ENCODE peak calls at places on chromosomes 16 and 17, in four cellular contexts. O, S, D and P are unnamed samples.

GRCh38 chr17:83161298-83162034 is 82.1 kb downstream of the METRNL start:
- DNase-seq in O (no peak), S (no peak), D (peak), P (no peak)

GRCh38 chr16:11309895-11310633 is 28.9 kb upstream of the PRM1 start:
- DNase-seq in O (no peak), S (no peak), D (peak), P (no peak)

GRCh38 chr17:41935641-41936040 is 5.2 kb downstream of the ODAD4 start:
- DNase-seq in O (no peak), S (no peak), D (no peak), P (no peak)

GRCh38 chr16:10314811-10315210 is 71.0 kb upstream of the ATF7IP2 start:
- DNase-seq in O (no peak), S (no peak), D (peak), P (no peak)

GRCh38 chr16:9943121-9943520 is 239.1 kb downstream of the GRIN2A start:
- DNase-seq in O (no peak), S (no peak), D (no peak), P (no peak)

GRCh38 chr16:27387724-27388123 is 14.2 kb upstream of the IL21R start:
- DNase-seq in O (no peak), S (no peak), D (no peak), P (no peak)

GRCh38 chr17:16415031-16415924 is at the start of gene TRPV2:
- DNase-seq in O (peak), S (peak), D (peak), P (peak)

GRCh38 chr17:78862073-78863023 is 21.7 kb upstream of the USP36 start:
- DNase-seq in O (no peak), S (peak), D (peak), P (no peak)

GRCh38 chr17:151004-151403 is 13.6 kb downstream of the SCGB1C2 start:
- DNase-seq in O (no peak), S (no peak), D (peak), P (no peak)

GRCh38 chr16:28534542-28535373 is 4.0 kb downstream of the NUPR1 start:
- DNase-seq in O (no peak), S (no peak), D (no peak), P (no peak)

GRCh38 chr16:8665529-8665928 is 8.9 kb upstream of the ABAT start:
- DNase-seq in O (peak), S (no peak), D (no peak), P (no peak)

GRCh38 chr17:81479175-81479574 is 33.4 kb downstream of the ACTG1 start:
- DNase-seq in O (no peak), S (no peak), D (no peak), P (no peak)

GRCh38 chr17:79304907-79305306 is 230.3 kb downstream of the ENGASE start:
- DNase-seq in O (peak), S (peak), D (no peak), P (peak)

GRCh38 chr17:42530952-42531454 is 5.0 kb upstream of the NAGLU start:
- DNase-seq in O (no peak), S (no peak), D (peak), P (no peak)

GRCh38 chr16:15518412-15519351 is 84.3 kb downstream of the BMERB1 start:
- DNase-seq in O (no peak), S (no peak), D (no peak), P (no peak)

GRCh38 chr17:32142857-32143524 is 689 bp downstream of the RHOT1 start:
- DNase-seq in O (peak), S (peak), D (peak), P (peak)

GRCh38 chr17:42702446-42702845 is 20.1 kb downstream of the CNTNAP1 start:
- DNase-seq in O (no peak), S (no peak), D (no peak), P (no peak)

GRCh38 chr16:58488531-58488930 is 11.4 kb upstream of the NDRG4 start:
- DNase-seq in O (no peak), S (peak), D (no peak), P (no peak)

GRCh38 chr16:87789437-87790277 is 23.9 kb upstream of the KLHDC4 start:
- DNase-seq in O (no peak), S (no peak), D (peak), P (no peak)

GRCh38 chr17:28760987-28761562 is 17.3 kb downstream of the TRAF4 start:
- DNase-seq in O (peak), S (no peak), D (no peak), P (no peak)
- TF ChIP-seq ELF4 in O (no peak), S (no peak), D (no peak), P (no peak)

GRCh38 chr17:20922128-20922670 is 120.6 kb downstream of the USP22 start:
- DNase-seq in O (no peak), S (no peak), D (no peak), P (no peak)
- TF ChIP-seq ELF4 in O (no peak), S (no peak), D (no peak), P (no peak)

GRCh38 chr17:28928061-28928460 is 23.3 kb downstream of the PHF12 start:
- DNase-seq in O (no peak), S (no peak), D (no peak), P (no peak)
- TF ChIP-seq ELF4 in O (no peak), S (no peak), D (no peak), P (no peak)

DNA sequence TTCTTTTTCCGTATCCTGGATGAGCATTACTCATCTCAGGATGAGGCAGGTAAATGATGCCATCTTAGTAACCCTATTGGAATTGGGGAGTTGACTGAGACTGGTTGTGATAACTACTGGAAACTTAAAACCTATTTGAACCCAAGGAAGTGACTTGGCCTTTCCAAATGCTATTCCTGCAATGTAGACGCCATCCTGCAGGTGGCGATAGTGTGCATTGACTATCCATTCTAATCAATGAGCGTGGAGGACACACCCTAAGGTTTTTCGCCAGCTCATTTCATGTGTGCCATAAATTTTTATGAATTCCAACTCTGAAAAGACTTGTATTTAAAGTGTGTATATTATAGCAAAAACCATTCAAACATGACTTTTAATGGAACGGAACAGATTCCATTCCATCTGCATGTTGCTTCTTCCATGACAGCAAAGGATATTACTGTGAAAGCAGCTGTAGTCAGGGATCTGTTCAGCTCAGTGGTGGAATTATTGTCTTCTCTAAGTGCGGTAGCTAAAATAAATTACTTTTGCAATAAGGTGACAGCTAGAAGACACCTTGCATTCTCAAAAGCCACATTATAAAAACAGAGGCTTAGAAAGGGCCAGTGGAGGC is 55.3 kb downstream of the SYT17 start:
- DNase-seq in O (peak), S (peak), D (peak), P (peak)
- TF ChIP-seq ELF4 in O (no peak), S (no peak), D (no peak), P (no peak)

DNA sequence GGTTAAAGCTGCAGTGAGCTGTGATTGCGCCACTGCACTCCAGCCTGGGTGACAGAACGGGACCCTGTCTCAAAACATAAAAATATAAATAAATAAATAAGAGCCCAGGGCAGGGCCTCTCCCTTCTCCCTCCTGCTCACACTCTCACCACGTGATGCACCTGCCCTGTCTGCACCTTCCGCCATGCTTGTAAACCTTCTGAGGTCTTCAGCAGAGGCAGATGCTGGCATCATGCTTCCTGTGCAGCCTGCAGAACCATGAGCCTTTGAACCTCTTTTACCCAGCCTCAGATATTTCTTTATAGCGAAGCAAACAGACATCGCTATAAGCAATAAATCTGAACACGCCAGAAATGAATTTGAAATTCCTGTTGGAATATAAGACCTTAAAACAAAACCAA is 48.5 kb downstream of the HNF1B start:
- DNase-seq in O (no peak), S (no peak), D (no peak), P (no peak)
- TF ChIP-seq ELF4 in O (no peak), S (no peak), D (no peak), P (no peak)

GRCh38 chr16:57284206-57284951 is at the start of gene PLLP:
- DNase-seq in O (peak), S (peak), D (no peak), P (peak)
- TF ChIP-seq ELF4 in O (peak), S (no peak), D (peak), P (no peak)

GRCh38 chr16:79375351-79375750 is 225.2 kb downstream of the MAF start:
- DNase-seq in O (no peak), S (no peak), D (no peak), P (no peak)

GRCh38 chr16:79381552-79382042 is 218.9 kb downstream of the MAF start:
- DNase-seq in O (no peak), S (no peak), D (no peak), P (no peak)

GRCh38 chr16:79380990-79381389 is 219.5 kb downstream of the MAF start:
- DNase-seq in O (no peak), S (no peak), D (no peak), P (no peak)

DNA sequence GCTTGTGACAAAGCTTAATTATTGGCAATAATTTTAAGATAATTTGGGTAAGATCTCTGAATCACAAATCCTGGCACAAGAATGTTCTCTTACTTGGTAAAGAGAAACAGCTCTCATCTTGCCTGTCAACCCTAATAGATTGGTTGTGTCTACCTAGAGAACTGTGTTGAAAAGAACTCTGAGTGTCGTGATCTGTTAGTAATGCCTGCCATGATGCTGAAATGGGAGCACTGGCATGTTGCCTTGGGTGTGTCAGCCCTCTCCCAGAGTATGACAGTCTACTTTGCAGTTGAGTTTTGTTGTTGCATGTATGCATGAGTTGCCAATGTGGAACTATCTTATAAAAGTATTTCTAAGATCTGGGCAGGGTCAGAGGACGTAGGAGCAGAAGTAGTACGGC is 221.5 kb downstream of the MAF start:
- DNase-seq in O (no peak), S (no peak), D (no peak), P (no peak)
- TF ChIP-seq ELF4 in O (no peak), S (no peak), D (no peak), P (no peak)